ENCODE peak calls at places on chromosomes 6 and 20, in nine cellular contexts. One of them, this sample, is unnamed. For H3K36me3, the result is how much of the 10 kb centered on the place peaks cover.

GRCh38 chr6:224350-224749 is 67.9 kb upstream of the DUSP22 start:
- DNase-seq in GM23338: no peak
- DNase-seq in gastrocnemius medialis: no peak
- DNase-seq in ovary: no peak
- DNase-seq in left ventricle myocardium inferior: no peak
- DNase-seq in astrocyte: no peak
- DNase-seq in lower lobe of right lung: no peak
- DNase-seq in tibial nerve: no peak
- DNase-seq in HepG2: no peak
- DNase-seq in this sample: peak

GRCh38 chr20:34111057-34111711 is 859 bp downstream of the EIF2S2 start:
- DNase-seq in ovary: no peak
- DNase-seq in GM23338: peak
- DNase-seq in astrocyte: peak
- DNase-seq in HepG2: no peak
- DNase-seq in tibial nerve: peak
- DNase-seq in left ventricle myocardium inferior: no peak
- DNase-seq in lower lobe of right lung: no peak
- DNase-seq in gastrocnemius medialis: no peak
- DNase-seq in this sample: no peak

GRCh38 chr20:14897608-14898007 is 560.2 kb upstream of the FLRT3 start:
- DNase-seq in tibial nerve: no peak
- DNase-seq in astrocyte: no peak
- DNase-seq in lower lobe of right lung: no peak
- DNase-seq in HepG2: no peak
- DNase-seq in gastrocnemius medialis: no peak
- DNase-seq in left ventricle myocardium inferior: no peak
- DNase-seq in ovary: no peak
- DNase-seq in GM23338: no peak
- DNase-seq in this sample: no peak

GRCh38 chr20:47561603-47562583 is 60.2 kb downstream of the NCOA3 start:
- DNase-seq in ovary: no peak
- DNase-seq in lower lobe of right lung: no peak
- DNase-seq in gastrocnemius medialis: no peak
- DNase-seq in left ventricle myocardium inferior: no peak
- DNase-seq in HepG2: no peak
- DNase-seq in astrocyte: no peak
- DNase-seq in tibial nerve: no peak
- DNase-seq in GM23338: no peak
- DNase-seq in this sample: no peak

GRCh38 chr20:44896583-44896982 is 11.1 kb downstream of the YWHAB start:
- DNase-seq in HepG2: peak
- DNase-seq in gastrocnemius medialis: no peak
- DNase-seq in GM23338: no peak
- DNase-seq in lower lobe of right lung: no peak
- DNase-seq in astrocyte: no peak
- DNase-seq in tibial nerve: no peak
- DNase-seq in ovary: no peak
- DNase-seq in left ventricle myocardium inferior: no peak
- DNase-seq in this sample: no peak

GRCh38 chr6:70225052-70225451 is 77.8 kb downstream of the COL9A1 start:
- DNase-seq in ovary: no peak
- DNase-seq in left ventricle myocardium inferior: no peak
- DNase-seq in lower lobe of right lung: no peak
- DNase-seq in astrocyte: no peak
- DNase-seq in GM23338: no peak
- DNase-seq in HepG2: no peak
- DNase-seq in gastrocnemius medialis: no peak
- DNase-seq in tibial nerve: no peak
- DNase-seq in this sample: no peak

GRCh38 chr6:136701011-136701410 is 91.3 kb downstream of the MAP3K5 start:
- DNase-seq in GM23338: no peak
- DNase-seq in HepG2: no peak
- DNase-seq in tibial nerve: no peak
- DNase-seq in ovary: no peak
- DNase-seq in lower lobe of right lung: no peak
- DNase-seq in gastrocnemius medialis: no peak
- DNase-seq in left ventricle myocardium inferior: no peak
- DNase-seq in astrocyte: no peak
- DNase-seq in this sample: no peak

GRCh38 chr6:4291453-4292403 is 156.4 kb upstream of the ECI2 start:
- DNase-seq in lower lobe of right lung: no peak
- DNase-seq in gastrocnemius medialis: no peak
- DNase-seq in left ventricle myocardium inferior: no peak
- DNase-seq in HepG2: peak
- DNase-seq in astrocyte: peak
- DNase-seq in GM23338: peak
- DNase-seq in ovary: no peak
- DNase-seq in tibial nerve: no peak
- DNase-seq in this sample: no peak

GRCh38 chr6:22194188-22194921 is 102.5 kb downstream of the PRL start:
- DNase-seq in tibial nerve: no peak
- DNase-seq in lower lobe of right lung: no peak
- DNase-seq in astrocyte: peak
- DNase-seq in gastrocnemius medialis: no peak
- DNase-seq in GM23338: no peak
- DNase-seq in ovary: no peak
- DNase-seq in HepG2: no peak
- DNase-seq in left ventricle myocardium inferior: no peak
- DNase-seq in this sample: no peak

GRCh38 chr6:48765352-48765961 is 654.5 kb upstream of the PTCHD4 start:
- DNase-seq in ovary: no peak
- DNase-seq in lower lobe of right lung: no peak
- DNase-seq in gastrocnemius medialis: no peak
- DNase-seq in HepG2: peak
- DNase-seq in GM23338: peak
- DNase-seq in astrocyte: peak
- DNase-seq in tibial nerve: no peak
- DNase-seq in left ventricle myocardium inferior: no peak
- DNase-seq in this sample: no peak

GRCh38 chr6:132234356-132234755 is 166.9 kb downstream of the MOXD1 start:
- DNase-seq in ovary: no peak
- DNase-seq in gastrocnemius medialis: no peak
- DNase-seq in GM23338: no peak
- DNase-seq in astrocyte: no peak
- DNase-seq in left ventricle myocardium inferior: no peak
- DNase-seq in tibial nerve: no peak
- DNase-seq in HepG2: no peak
- DNase-seq in lower lobe of right lung: no peak
- DNase-seq in this sample: no peak

GRCh38 chr20:61026731-61027130 is 225.3 kb upstream of the CDH4 start:
- DNase-seq in lower lobe of right lung: no peak
- DNase-seq in astrocyte: no peak
- DNase-seq in HepG2: no peak
- DNase-seq in gastrocnemius medialis: no peak
- DNase-seq in ovary: no peak
- DNase-seq in left ventricle myocardium inferior: no peak
- DNase-seq in tibial nerve: no peak
- DNase-seq in GM23338: no peak
- DNase-seq in this sample: no peak

GRCh38 chr6:43873806-43874714 is 104.0 kb downstream of the VEGFA start:
- DNase-seq in gastrocnemius medialis: no peak
- DNase-seq in left ventricle myocardium inferior: no peak
- DNase-seq in astrocyte: no peak
- DNase-seq in HepG2: peak
- DNase-seq in lower lobe of right lung: no peak
- DNase-seq in GM23338: no peak
- DNase-seq in tibial nerve: no peak
- DNase-seq in ovary: no peak
- DNase-seq in this sample: no peak

DNA sequence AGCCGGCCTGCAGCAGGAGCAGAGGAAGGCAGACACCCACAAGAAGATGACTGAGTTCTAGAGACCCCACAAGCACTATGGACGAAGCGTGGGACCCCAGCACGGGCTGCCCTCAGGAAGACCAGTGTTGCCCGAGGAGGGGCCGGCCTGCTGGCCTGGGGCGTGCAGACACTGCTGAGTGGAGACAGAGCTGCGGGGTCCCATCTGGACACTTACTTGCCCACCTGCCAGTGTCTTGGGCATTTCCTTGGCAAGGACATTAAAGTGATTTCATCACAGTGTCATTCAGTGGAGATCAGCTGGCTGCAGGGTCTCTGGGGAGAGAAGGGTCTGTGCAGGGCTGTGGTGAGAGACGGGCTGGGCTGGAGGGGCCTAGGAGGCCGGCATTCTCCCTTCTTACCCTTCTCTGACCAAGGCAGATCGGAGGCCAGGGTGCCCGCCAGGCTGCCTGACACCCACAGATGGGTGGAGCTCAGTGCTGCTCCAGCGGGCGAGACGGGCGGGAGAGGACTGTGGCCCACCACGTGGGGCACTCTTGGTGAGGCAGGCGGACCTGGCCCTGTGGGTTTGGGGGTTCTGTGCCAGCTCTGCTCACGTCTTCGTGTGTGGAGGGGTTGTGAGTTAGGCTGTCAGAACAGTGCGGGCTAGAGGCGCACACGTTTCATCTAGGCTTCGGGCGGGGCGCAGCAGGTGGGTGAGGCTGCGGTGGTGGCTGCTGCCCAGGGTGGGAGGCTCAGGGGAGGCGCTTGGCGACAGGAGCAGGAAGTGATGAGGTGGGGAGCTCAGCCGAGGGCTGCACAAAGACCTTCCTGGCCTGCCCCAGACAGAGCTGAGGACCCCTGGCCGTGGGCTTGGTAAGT is at the start of gene LIME1:
- DNase-seq in astrocyte: no peak
- DNase-seq in lower lobe of right lung: peak
- DNase-seq in left ventricle myocardium inferior: no peak
- DNase-seq in GM23338: no peak
- DNase-seq in ovary: peak
- DNase-seq in HepG2: no peak
- DNase-seq in tibial nerve: no peak
- DNase-seq in gastrocnemius medialis: no peak
- DNase-seq in this sample: no peak
- H3K4me3 ChIP-seq in astrocyte: no peak
- H3K4me3 ChIP-seq in lower lobe of right lung: peak
- H3K4me3 ChIP-seq in left ventricle myocardium inferior: peak
- H3K4me3 ChIP-seq in GM23338: peak
- H3K4me3 ChIP-seq in ovary: no peak
- H3K4me3 ChIP-seq in HepG2: peak
- H3K4me3 ChIP-seq in tibial nerve: peak
- H3K4me3 ChIP-seq in gastrocnemius medialis: no peak
- H3K4me3 ChIP-seq in this sample: peak

GRCh38 chr20:56843817-56844216 is 214.7 kb downstream of the TFAP2C start:
- DNase-seq in lower lobe of right lung: no peak
- DNase-seq in gastrocnemius medialis: no peak
- DNase-seq in HepG2: no peak
- DNase-seq in ovary: no peak
- DNase-seq in left ventricle myocardium inferior: no peak
- DNase-seq in astrocyte: no peak
- DNase-seq in tibial nerve: no peak
- DNase-seq in GM23338: peak
- DNase-seq in this sample: no peak
- TF ChIP-seq CTCF in lower lobe of right lung: no peak
- TF ChIP-seq CTCF in gastrocnemius medialis: no peak
- TF ChIP-seq CTCF in HepG2: no peak
- TF ChIP-seq CTCF in ovary: no peak
- TF ChIP-seq CTCF in left ventricle myocardium inferior: no peak
- TF ChIP-seq CTCF in astrocyte: no peak
- TF ChIP-seq CTCF in tibial nerve: no peak
- TF ChIP-seq CTCF in GM23338: peak
- TF ChIP-seq CTCF in this sample: no peak

DNA sequence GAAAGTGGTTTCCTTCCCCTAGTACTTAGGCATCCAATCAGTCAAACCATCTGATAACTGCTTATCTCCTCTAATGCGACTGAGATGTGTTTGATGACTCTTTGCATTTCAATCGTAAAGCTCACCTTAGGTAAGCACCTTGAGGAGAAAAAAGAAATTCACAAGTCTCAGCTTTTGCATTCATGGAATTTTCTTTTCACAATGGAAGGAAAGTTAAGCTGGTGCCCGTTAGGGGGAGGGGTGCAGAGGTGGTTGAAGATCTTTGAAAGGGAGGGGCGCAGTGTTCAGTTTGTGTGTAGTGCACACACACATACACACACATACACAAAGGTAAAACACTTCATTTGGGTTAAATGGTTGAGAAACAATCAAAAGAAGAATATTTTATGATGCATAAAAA is 87.1 kb upstream of the SALL4 start:
- DNase-seq in ovary: no peak
- DNase-seq in HepG2: no peak
- DNase-seq in astrocyte: no peak
- DNase-seq in GM23338: peak
- DNase-seq in tibial nerve: no peak
- DNase-seq in left ventricle myocardium inferior: no peak
- DNase-seq in lower lobe of right lung: no peak
- DNase-seq in gastrocnemius medialis: no peak
- DNase-seq in this sample: no peak
- H3K36me3 ChIP-seq in ovary: under half
- H3K36me3 ChIP-seq in HepG2: under half
- H3K36me3 ChIP-seq in astrocyte: under half
- H3K36me3 ChIP-seq in GM23338: under half
- H3K36me3 ChIP-seq in tibial nerve: under half
- H3K36me3 ChIP-seq in left ventricle myocardium inferior: under half
- H3K36me3 ChIP-seq in lower lobe of right lung: under half
- H3K36me3 ChIP-seq in gastrocnemius medialis: under half
- H3K36me3 ChIP-seq in this sample: under half

GRCh38 chr6:159062965-159063364 is 18.2 kb upstream of the TAGAP start:
- DNase-seq in ovary: no peak
- DNase-seq in left ventricle myocardium inferior: no peak
- DNase-seq in tibial nerve: no peak
- DNase-seq in HepG2: no peak
- DNase-seq in gastrocnemius medialis: no peak
- DNase-seq in astrocyte: no peak
- DNase-seq in GM23338: no peak
- DNase-seq in lower lobe of right lung: no peak
- DNase-seq in this sample: no peak

GRCh38 chr6:159061805-159062563 is 17.2 kb upstream of the TAGAP start:
- DNase-seq in astrocyte: no peak
- DNase-seq in left ventricle myocardium inferior: no peak
- DNase-seq in lower lobe of right lung: no peak
- DNase-seq in GM23338: no peak
- DNase-seq in tibial nerve: no peak
- DNase-seq in HepG2: no peak
- DNase-seq in gastrocnemius medialis: no peak
- DNase-seq in ovary: no peak
- DNase-seq in this sample: no peak

GRCh38 chr6:159061146-159061545 is 16.4 kb upstream of the TAGAP start:
- DNase-seq in lower lobe of right lung: no peak
- DNase-seq in HepG2: no peak
- DNase-seq in tibial nerve: no peak
- DNase-seq in ovary: no peak
- DNase-seq in left ventricle myocardium inferior: no peak
- DNase-seq in GM23338: no peak
- DNase-seq in gastrocnemius medialis: no peak
- DNase-seq in astrocyte: no peak
- DNase-seq in this sample: no peak

GRCh38 chr6:159063549-159063948 is 18.8 kb upstream of the TAGAP start:
- DNase-seq in GM23338: no peak
- DNase-seq in ovary: no peak
- DNase-seq in left ventricle myocardium inferior: no peak
- DNase-seq in astrocyte: no peak
- DNase-seq in tibial nerve: no peak
- DNase-seq in gastrocnemius medialis: no peak
- DNase-seq in HepG2: no peak
- DNase-seq in lower lobe of right lung: no peak
- DNase-seq in this sample: no peak

DNA sequence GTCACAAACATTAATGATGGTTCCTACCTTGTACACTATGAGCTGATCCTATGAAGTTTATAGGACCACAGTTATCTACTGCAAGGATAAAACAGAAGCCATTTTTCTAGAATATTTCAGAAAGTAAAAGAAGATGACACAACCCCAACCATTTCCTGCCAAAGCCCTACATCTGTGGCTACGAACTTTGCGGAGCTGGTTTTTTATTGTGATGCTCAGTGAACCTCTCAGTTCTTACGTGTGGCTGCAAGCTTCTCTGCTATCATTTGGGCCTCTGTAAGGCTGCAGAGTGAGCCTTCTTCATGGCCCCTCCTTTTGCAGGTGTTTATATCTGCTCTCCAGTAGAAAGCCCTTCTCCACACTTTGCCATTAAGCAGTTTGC is 17.8 kb upstream of the TAGAP start:
- DNase-seq in lower lobe of right lung: no peak
- DNase-seq in gastrocnemius medialis: no peak
- DNase-seq in tibial nerve: no peak
- DNase-seq in HepG2: no peak
- DNase-seq in GM23338: no peak
- DNase-seq in left ventricle myocardium inferior: no peak
- DNase-seq in ovary: no peak
- DNase-seq in astrocyte: no peak
- DNase-seq in this sample: no peak
- H3K4me3 ChIP-seq in lower lobe of right lung: no peak
- H3K4me3 ChIP-seq in gastrocnemius medialis: no peak
- H3K4me3 ChIP-seq in tibial nerve: no peak
- H3K4me3 ChIP-seq in HepG2: no peak
- H3K4me3 ChIP-seq in GM23338: no peak
- H3K4me3 ChIP-seq in left ventricle myocardium inferior: no peak
- H3K4me3 ChIP-seq in ovary: no peak
- H3K4me3 ChIP-seq in astrocyte: no peak
- H3K4me3 ChIP-seq in this sample: no peak

This sample was measured in right atrium auricular region.